ENCODE peak calls at places on chromosome 1, in eight cellular contexts. One of them, this sample, is unnamed.

GRCh38 chr1:152436593-152437338 is 22.7 kb upstream of the CRNN start:
- DNase-seq in KBM-7: no peak
- DNase-seq in NCI-H446 treated with DMSO at 0.1 percent for 48 hours: no peak
- DNase-seq in stromal cell of bone marrow: no peak
- DNase-seq in fibroblast of lung: no peak
- DNase-seq in colonic mucosa: no peak
- DNase-seq in HCT116: no peak
- DNase-seq in NAMALWA: no peak
- DNase-seq in this sample: no peak

GRCh38 chr1:204408074-204408507 is 3.5 kb downstream of the PPP1R15B start:
- DNase-seq in KBM-7: peak
- DNase-seq in NCI-H446 treated with DMSO at 0.1 percent for 48 hours: peak
- DNase-seq in stromal cell of bone marrow: no peak
- DNase-seq in fibroblast of lung: peak
- DNase-seq in colonic mucosa: peak
- DNase-seq in HCT116: no peak
- DNase-seq in NAMALWA: peak
- DNase-seq in this sample: peak

GRCh38 chr1:27672750-27673112 is 739 bp upstream of the IFI6 start:
- DNase-seq in KBM-7: no peak
- DNase-seq in NCI-H446 treated with DMSO at 0.1 percent for 48 hours: peak
- DNase-seq in stromal cell of bone marrow: no peak
- DNase-seq in fibroblast of lung: peak
- DNase-seq in colonic mucosa: no peak
- DNase-seq in HCT116: no peak
- DNase-seq in NAMALWA: no peak
- DNase-seq in this sample: no peak

GRCh38 chr1:190738321-190738720 is 260.7 kb upstream of the BRINP3 start:
- DNase-seq in KBM-7: no peak
- DNase-seq in NCI-H446 treated with DMSO at 0.1 percent for 48 hours: no peak
- DNase-seq in stromal cell of bone marrow: no peak
- DNase-seq in fibroblast of lung: no peak
- DNase-seq in colonic mucosa: no peak
- DNase-seq in HCT116: no peak
- DNase-seq in NAMALWA: no peak
- DNase-seq in this sample: no peak

GRCh38 chr1:169161512-169162194 is 55.2 kb downstream of the ATP1B1 start:
- DNase-seq in KBM-7: peak
- DNase-seq in NCI-H446 treated with DMSO at 0.1 percent for 48 hours: no peak
- DNase-seq in stromal cell of bone marrow: no peak
- DNase-seq in fibroblast of lung: peak
- DNase-seq in colonic mucosa: peak
- DNase-seq in HCT116: peak
- DNase-seq in NAMALWA: peak
- DNase-seq in this sample: no peak

GRCh38 chr1:40646385-40646784 is 19.1 kb downstream of the RIMS3 start:
- DNase-seq in KBM-7: no peak
- DNase-seq in NCI-H446 treated with DMSO at 0.1 percent for 48 hours: no peak
- DNase-seq in stromal cell of bone marrow: no peak
- DNase-seq in fibroblast of lung: no peak
- DNase-seq in colonic mucosa: no peak
- DNase-seq in HCT116: peak
- DNase-seq in NAMALWA: no peak
- DNase-seq in this sample: no peak

GRCh38 chr1:77282187-77282865 is 507 bp downstream of the AK5 start:
- DNase-seq in KBM-7: peak
- DNase-seq in NCI-H446 treated with DMSO at 0.1 percent for 48 hours: no peak
- DNase-seq in stromal cell of bone marrow: no peak
- DNase-seq in fibroblast of lung: peak
- DNase-seq in colonic mucosa: no peak
- DNase-seq in HCT116: no peak
- DNase-seq in NAMALWA: no peak
- DNase-seq in this sample: no peak

GRCh38 chr1:15757575-15758401 is 807 bp upstream of the FBLIM1 start:
- DNase-seq in KBM-7: no peak
- DNase-seq in NCI-H446 treated with DMSO at 0.1 percent for 48 hours: no peak
- DNase-seq in stromal cell of bone marrow: no peak
- DNase-seq in fibroblast of lung: peak
- DNase-seq in colonic mucosa: peak
- DNase-seq in HCT116: no peak
- DNase-seq in NAMALWA: no peak
- DNase-seq in this sample: no peak

GRCh38 chr1:173867141-173867752 is 542 bp downstream of the GAS5 start:
- DNase-seq in KBM-7: no peak
- DNase-seq in NCI-H446 treated with DMSO at 0.1 percent for 48 hours: no peak
- DNase-seq in stromal cell of bone marrow: no peak
- DNase-seq in fibroblast of lung: no peak
- DNase-seq in colonic mucosa: no peak
- DNase-seq in HCT116: no peak
- DNase-seq in NAMALWA: no peak
- DNase-seq in this sample: no peak

GRCh38 chr1:59083946-59084865 is 212.7 kb upstream of the FGGY start:
- DNase-seq in KBM-7: peak
- DNase-seq in NCI-H446 treated with DMSO at 0.1 percent for 48 hours: no peak
- DNase-seq in stromal cell of bone marrow: no peak
- DNase-seq in fibroblast of lung: no peak
- DNase-seq in colonic mucosa: no peak
- DNase-seq in HCT116: no peak
- DNase-seq in NAMALWA: no peak
- DNase-seq in this sample: no peak

GRCh38 chr1:37250371-37250770 is 216.1 kb upstream of the GRIK3 start:
- DNase-seq in KBM-7: no peak
- DNase-seq in NCI-H446 treated with DMSO at 0.1 percent for 48 hours: no peak
- DNase-seq in stromal cell of bone marrow: no peak
- DNase-seq in fibroblast of lung: no peak
- DNase-seq in colonic mucosa: no peak
- DNase-seq in HCT116: no peak
- DNase-seq in NAMALWA: no peak
- DNase-seq in this sample: no peak

GRCh38 chr1:178928985-178929384 is 58.1 kb upstream of the ANGPTL1 start:
- DNase-seq in KBM-7: no peak
- DNase-seq in NCI-H446 treated with DMSO at 0.1 percent for 48 hours: no peak
- DNase-seq in stromal cell of bone marrow: no peak
- DNase-seq in fibroblast of lung: no peak
- DNase-seq in colonic mucosa: no peak
- DNase-seq in HCT116: no peak
- DNase-seq in NAMALWA: no peak
- DNase-seq in this sample: no peak

GRCh38 chr1:43524804-43525203 is 5.9 kb upstream of the PTPRF start:
- DNase-seq in KBM-7: no peak
- DNase-seq in NCI-H446 treated with DMSO at 0.1 percent for 48 hours: no peak
- DNase-seq in stromal cell of bone marrow: no peak
- DNase-seq in fibroblast of lung: no peak
- DNase-seq in colonic mucosa: peak
- DNase-seq in HCT116: no peak
- DNase-seq in NAMALWA: peak
- DNase-seq in this sample: no peak

GRCh38 chr1:22712502-22713271 is 2.0 kb downstream of the EPHB2 start:
- DNase-seq in KBM-7: no peak
- DNase-seq in NCI-H446 treated with DMSO at 0.1 percent for 48 hours: peak
- DNase-seq in stromal cell of bone marrow: no peak
- DNase-seq in fibroblast of lung: peak
- DNase-seq in colonic mucosa: no peak
- DNase-seq in HCT116: no peak
- DNase-seq in NAMALWA: no peak
- DNase-seq in this sample: no peak

GRCh38 chr1:156129687-156130577 is 15.4 kb downstream of the LMNA start:
- DNase-seq in KBM-7: peak
- DNase-seq in NCI-H446 treated with DMSO at 0.1 percent for 48 hours: peak
- DNase-seq in stromal cell of bone marrow: peak
- DNase-seq in fibroblast of lung: peak
- DNase-seq in colonic mucosa: peak
- DNase-seq in HCT116: peak
- DNase-seq in NAMALWA: peak
- DNase-seq in this sample: peak

GRCh38 chr1:92736395-92736794 is 48.5 kb downstream of the EVI5 start:
- DNase-seq in KBM-7: peak
- DNase-seq in NCI-H446 treated with DMSO at 0.1 percent for 48 hours: no peak
- DNase-seq in stromal cell of bone marrow: no peak
- DNase-seq in fibroblast of lung: peak
- DNase-seq in colonic mucosa: no peak
- DNase-seq in HCT116: no peak
- DNase-seq in NAMALWA: peak
- DNase-seq in this sample: no peak

GRCh38 chr1:247115545-247115944 is 11.4 kb upstream of the ZNF669 start:
- DNase-seq in KBM-7: no peak
- DNase-seq in NCI-H446 treated with DMSO at 0.1 percent for 48 hours: no peak
- DNase-seq in stromal cell of bone marrow: no peak
- DNase-seq in fibroblast of lung: no peak
- DNase-seq in colonic mucosa: no peak
- DNase-seq in HCT116: no peak
- DNase-seq in NAMALWA: no peak
- DNase-seq in this sample: no peak

GRCh38 chr1:207151920-207152319 is 47.9 kb downstream of the C4BPA start:
- DNase-seq in KBM-7: no peak
- DNase-seq in NCI-H446 treated with DMSO at 0.1 percent for 48 hours: no peak
- DNase-seq in stromal cell of bone marrow: no peak
- DNase-seq in fibroblast of lung: no peak
- DNase-seq in colonic mucosa: no peak
- DNase-seq in HCT116: no peak
- DNase-seq in NAMALWA: no peak
- DNase-seq in this sample: no peak